ENCODE peak calls at places on chromosomes 7 and 10, in four cellular contexts. One of them, this sample, is unnamed.

GRCh38 chr7:47288060-47288459 is 293.9 kb downstream of the TNS3 start:
- DNase-seq in heart left ventricle: no peak
- DNase-seq in effector memory CD4-positive, alpha-beta T cell: no peak
- DNase-seq in aorta: no peak
- DNase-seq in this sample: no peak

GRCh38 chr10:1624240-1624639 is 113.1 kb downstream of the ADARB2 start:
- DNase-seq in heart left ventricle: no peak
- DNase-seq in effector memory CD4-positive, alpha-beta T cell: no peak
- DNase-seq in aorta: no peak
- DNase-seq in this sample: no peak

GRCh38 chr10:128463991-128464755 is 337.9 kb upstream of the MKI67 start:
- DNase-seq in heart left ventricle: peak; percentile 76
- DNase-seq in effector memory CD4-positive, alpha-beta T cell: peak; percentile 11
- DNase-seq in aorta: no peak
- DNase-seq in this sample: no peak

GRCh38 chr10:132515811-132516726 is 21.5 kb upstream of the INPP5A start:
- DNase-seq in heart left ventricle: no peak
- DNase-seq in effector memory CD4-positive, alpha-beta T cell: no peak
- DNase-seq in aorta: no peak
- DNase-seq in this sample: no peak

GRCh38 chr7:133827707-133828580 is 299.2 kb upstream of the LRGUK start:
- DNase-seq in heart left ventricle: no peak
- DNase-seq in effector memory CD4-positive, alpha-beta T cell: no peak
- DNase-seq in aorta: no peak
- DNase-seq in this sample: no peak

GRCh38 chr10:70815504-70816219 is at the start of gene SGPL1:
- DNase-seq in heart left ventricle: peak; percentile 85
- DNase-seq in effector memory CD4-positive, alpha-beta T cell: peak; percentile 58
- DNase-seq in aorta: peak; percentile 88
- DNase-seq in this sample: peak; percentile 59

GRCh38 chr7:111229181-111229740 is 138.3 kb downstream of the LRRN3 start:
- DNase-seq in heart left ventricle: no peak
- DNase-seq in effector memory CD4-positive, alpha-beta T cell: no peak
- DNase-seq in aorta: no peak
- DNase-seq in this sample: no peak

GRCh38 chr7:137287651-137288258 is 55.8 kb downstream of the PTN start:
- DNase-seq in heart left ventricle: no peak
- DNase-seq in effector memory CD4-positive, alpha-beta T cell: no peak
- DNase-seq in aorta: no peak
- DNase-seq in this sample: no peak

GRCh38 chr10:66642217-66642616 is 283.6 kb upstream of the LRRTM3 start:
- DNase-seq in heart left ventricle: no peak
- DNase-seq in effector memory CD4-positive, alpha-beta T cell: no peak
- DNase-seq in aorta: no peak
- DNase-seq in this sample: no peak

GRCh38 chr10:128061306-128062300 is 64.6 kb downstream of the MKI67 start:
- DNase-seq in heart left ventricle: no peak
- DNase-seq in effector memory CD4-positive, alpha-beta T cell: no peak
- DNase-seq in aorta: peak; percentile 30
- DNase-seq in this sample: no peak

DNA sequence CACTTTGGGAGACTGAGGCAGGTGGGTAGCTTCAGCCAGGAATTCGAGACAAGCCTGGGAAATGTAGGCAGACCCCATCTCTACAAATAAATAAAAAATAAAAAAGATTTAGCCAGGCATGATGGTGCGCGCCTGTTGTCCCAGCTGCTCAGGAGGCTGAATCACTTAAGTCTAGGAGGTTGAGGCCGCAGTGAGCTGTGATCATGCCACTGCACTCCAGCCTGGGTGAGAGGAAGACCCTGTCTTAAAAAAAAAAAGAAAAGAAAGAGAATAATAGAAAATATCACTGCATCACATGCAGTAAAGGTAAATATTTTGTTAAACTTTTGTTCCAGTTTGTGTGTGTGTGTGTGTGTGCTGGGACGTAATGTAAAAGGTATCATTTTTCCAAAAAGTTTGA is 3.0 kb downstream of the STRIP2 start:
- DNase-seq in heart left ventricle: no peak
- DNase-seq in effector memory CD4-positive, alpha-beta T cell: no peak
- DNase-seq in aorta: no peak
- DNase-seq in this sample: no peak
- H3K27ac ChIP-seq in heart left ventricle: no peak overlapping the region
- H3K27ac ChIP-seq in effector memory CD4-positive, alpha-beta T cell: no peak overlapping the region
- H3K27ac ChIP-seq in aorta: no peak overlapping the region
- H3K27ac ChIP-seq in this sample: no peak overlapping the region

GRCh38 chr7:157013101-157013500 is 2.6 kb upstream of the MNX1 start:
- DNase-seq in heart left ventricle: no peak
- DNase-seq in effector memory CD4-positive, alpha-beta T cell: no peak
- DNase-seq in aorta: no peak
- DNase-seq in this sample: no peak
- H3K27ac ChIP-seq in heart left ventricle: no peak overlapping the region
- H3K27ac ChIP-seq in effector memory CD4-positive, alpha-beta T cell: no peak overlapping the region
- H3K27ac ChIP-seq in aorta: no peak overlapping the region
- H3K27ac ChIP-seq in this sample: no peak overlapping the region

GRCh38 chr7:31814187-31814586 is 127.2 kb downstream of the PPP1R17 start:
- DNase-seq in heart left ventricle: no peak
- DNase-seq in effector memory CD4-positive, alpha-beta T cell: no peak
- DNase-seq in aorta: no peak
- DNase-seq in this sample: no peak

GRCh38 chr7:31816810-31817209 is 129.8 kb downstream of the PPP1R17 start:
- DNase-seq in heart left ventricle: no peak
- DNase-seq in effector memory CD4-positive, alpha-beta T cell: no peak
- DNase-seq in aorta: no peak
- DNase-seq in this sample: no peak

GRCh38 chr7:31815796-31816195 is 128.8 kb downstream of the PPP1R17 start:
- DNase-seq in heart left ventricle: no peak
- DNase-seq in effector memory CD4-positive, alpha-beta T cell: no peak
- DNase-seq in aorta: no peak
- DNase-seq in this sample: no peak

DNA sequence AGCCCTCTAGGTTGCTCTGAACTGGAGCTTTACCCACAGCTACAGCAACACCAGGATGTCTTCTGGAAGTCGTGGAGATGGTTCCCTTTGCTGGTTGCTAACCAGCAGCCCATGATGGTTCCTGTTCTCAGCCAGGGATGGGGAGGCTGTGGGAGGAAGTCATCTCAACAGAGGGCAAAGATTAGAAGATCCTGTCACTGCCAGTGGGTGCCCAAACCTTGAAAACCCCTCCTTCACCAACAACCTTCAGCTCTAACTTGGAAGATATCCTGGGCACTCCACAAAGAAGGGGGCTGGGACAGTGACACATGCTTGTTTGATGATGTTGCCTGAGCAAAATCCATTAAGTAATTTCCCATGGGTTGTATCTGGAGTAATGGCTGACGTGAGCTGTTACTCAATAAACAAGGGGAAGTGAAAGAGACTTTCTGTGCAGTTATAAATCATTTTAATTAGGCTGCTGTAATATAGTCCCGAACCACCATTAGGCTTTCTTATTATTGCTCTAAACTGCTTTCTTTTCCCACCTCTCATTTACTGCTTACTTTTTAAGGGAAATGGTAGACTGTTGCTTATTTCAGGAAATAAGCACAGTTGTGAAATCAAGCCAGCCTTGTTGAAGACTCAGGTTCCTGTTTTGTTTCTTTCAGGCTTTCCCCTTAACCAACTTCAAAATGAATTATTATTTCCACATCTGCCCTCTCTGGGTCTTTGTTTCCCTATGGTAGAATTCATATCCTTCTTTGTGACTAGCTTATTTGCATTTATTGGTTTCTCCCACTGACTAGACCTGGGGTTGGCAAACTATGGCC is 124.8 kb downstream of the PPP1R17 start:
- DNase-seq in heart left ventricle: peak; percentile 11
- DNase-seq in effector memory CD4-positive, alpha-beta T cell: no peak
- DNase-seq in aorta: peak; percentile 54
- DNase-seq in this sample: no peak
- H3K27ac ChIP-seq in heart left ventricle: no peak overlapping the region
- H3K27ac ChIP-seq in effector memory CD4-positive, alpha-beta T cell: no peak overlapping the region
- H3K27ac ChIP-seq in aorta: no peak overlapping the region
- H3K27ac ChIP-seq in this sample: peak overlapping the region; percentile 14

DNA sequence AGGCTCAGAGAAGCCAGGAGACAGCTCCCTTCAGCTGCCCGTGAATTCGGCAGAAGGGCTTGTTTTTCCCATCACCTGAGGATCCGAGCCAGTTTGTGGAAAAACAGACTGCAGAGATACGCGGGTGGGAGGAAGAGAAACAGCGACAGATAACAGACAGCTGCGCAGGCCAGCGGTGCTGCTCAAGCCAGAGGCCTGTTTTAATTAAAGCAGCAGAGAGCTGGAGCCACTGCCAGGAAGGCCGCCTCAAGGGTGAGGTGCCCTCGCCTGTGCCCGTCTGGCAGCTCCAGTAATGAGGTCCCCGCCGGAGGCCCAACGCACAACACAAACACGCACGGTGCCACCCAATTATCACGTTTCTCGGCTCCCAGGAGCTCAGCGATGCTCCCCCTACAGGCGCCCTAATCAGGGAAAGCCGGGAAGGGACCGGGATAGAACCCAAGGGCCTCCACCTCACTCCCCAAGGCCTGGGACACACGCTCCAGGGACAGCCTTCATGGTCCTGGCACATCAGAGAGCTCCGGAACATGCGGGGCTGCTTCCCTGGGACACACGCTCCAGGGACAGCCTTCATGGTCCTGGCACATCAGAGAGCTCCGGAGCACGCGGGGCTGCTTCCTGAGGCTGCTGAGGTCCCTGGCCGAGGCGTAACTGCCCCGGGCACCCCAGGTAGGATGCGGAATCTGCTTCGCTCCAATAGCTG is 60.6 kb upstream of the DNAAF5 start:
- DNase-seq in heart left ventricle: peak; percentile 39
- DNase-seq in effector memory CD4-positive, alpha-beta T cell: no peak
- DNase-seq in aorta: no peak
- DNase-seq in this sample: no peak
- H3K27ac ChIP-seq in heart left ventricle: peak overlapping the region; percentile 84
- H3K27ac ChIP-seq in effector memory CD4-positive, alpha-beta T cell: no peak overlapping the region
- H3K27ac ChIP-seq in aorta: peak overlapping the region; percentile 49
- H3K27ac ChIP-seq in this sample: peak overlapping the region; percentile 6

GRCh38 chr10:123202526-123202925 is 48.3 kb downstream of the BUB3 start:
- DNase-seq in heart left ventricle: no peak
- DNase-seq in effector memory CD4-positive, alpha-beta T cell: no peak
- DNase-seq in aorta: no peak
- DNase-seq in this sample: no peak
- H3K27ac ChIP-seq in heart left ventricle: no peak overlapping the region
- H3K27ac ChIP-seq in effector memory CD4-positive, alpha-beta T cell: no peak overlapping the region
- H3K27ac ChIP-seq in aorta: no peak overlapping the region
- H3K27ac ChIP-seq in this sample: no peak overlapping the region

DNA sequence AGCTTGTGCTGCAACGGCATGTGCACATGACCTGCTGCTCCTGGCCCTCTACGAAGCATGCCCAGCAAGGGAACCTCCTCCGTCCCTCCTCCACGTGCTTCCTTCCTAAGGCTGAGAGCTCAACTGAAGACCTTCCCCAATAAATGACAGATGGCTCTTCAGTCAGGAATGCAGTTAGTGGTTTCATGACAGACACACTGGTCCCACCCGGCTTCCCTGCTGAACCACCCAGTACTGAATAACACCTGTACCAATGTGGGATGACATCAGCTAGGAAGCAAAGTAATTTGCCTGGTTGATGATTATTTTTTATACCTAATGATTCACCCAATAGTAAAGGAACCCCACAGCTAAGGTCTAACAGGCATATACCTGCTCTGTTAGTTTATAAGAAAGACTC is 69.1 kb downstream of the SCRN1 start:
- DNase-seq in heart left ventricle: no peak
- DNase-seq in effector memory CD4-positive, alpha-beta T cell: no peak
- DNase-seq in aorta: no peak
- DNase-seq in this sample: no peak
- H3K27ac ChIP-seq in heart left ventricle: no peak overlapping the region
- H3K27ac ChIP-seq in effector memory CD4-positive, alpha-beta T cell: no peak overlapping the region
- H3K27ac ChIP-seq in aorta: no peak overlapping the region
- H3K27ac ChIP-seq in this sample: no peak overlapping the region

GRCh38 chr7:22110881-22111280 is 165.2 kb upstream of the CDCA7L start:
- DNase-seq in heart left ventricle: no peak
- DNase-seq in effector memory CD4-positive, alpha-beta T cell: no peak
- DNase-seq in aorta: no peak
- DNase-seq in this sample: no peak
- H3K27ac ChIP-seq in heart left ventricle: no peak overlapping the region
- H3K27ac ChIP-seq in effector memory CD4-positive, alpha-beta T cell: no peak overlapping the region
- H3K27ac ChIP-seq in aorta: no peak overlapping the region
- H3K27ac ChIP-seq in this sample: peak overlapping the region; percentile 93